ENCODE peak calls at places on chromosomes 6 and 20, in nine cellular contexts. A, K, Y, S, C, Z, O, V and X are unnamed samples.

GRCh38 chr6:149363154-149363553 is 36.9 kb upstream of the SUMO4 start:
- DNase-seq in A (no peak), K (no peak), Y (no peak), S (no peak), C (no peak), Z (no peak), O (no peak), V (no peak), X (no peak)

GRCh38 chr6:169097336-169098052 is 156.2 kb downstream of the THBS2 start:
- DNase-seq in A (peak), K (no peak), Y (no peak), S (no peak), C (no peak), Z (no peak), O (no peak), V (peak), X (no peak)

GRCh38 chr6:12163149-12163548 is 127.0 kb upstream of the EDN1 start:
- DNase-seq in A (no peak), K (peak), Y (no peak), S (no peak), C (no peak), Z (no peak), O (no peak), V (no peak), X (no peak)

GRCh38 chr6:20540683-20541082 is 6.4 kb downstream of the CDKAL1 start:
- DNase-seq in A (no peak), K (no peak), Y (no peak), S (no peak), C (no peak), Z (no peak), O (no peak), V (peak), X (no peak)

GRCh38 chr6:166633732-166634535 is 6.9 kb upstream of the RPS6KA2 start:
- DNase-seq in A (no peak), K (no peak), Y (no peak), S (no peak), C (no peak), Z (no peak), O (no peak), V (no peak), X (no peak)

GRCh38 chr6:116447496-116448011 is 13.6 kb upstream of the CALHM6 start:
- DNase-seq in A (no peak), K (no peak), Y (peak), S (no peak), C (no peak), Z (no peak), O (no peak), V (peak), X (no peak)

GRCh38 chr6:105780146-105780860 is 305.8 kb upstream of the PRDM1 start:
- DNase-seq in A (no peak), K (no peak), Y (no peak), S (no peak), C (no peak), Z (no peak), O (no peak), V (peak), X (no peak)

GRCh38 chr6:31402324-31403282 is 792 bp upstream of the MICA start:
- DNase-seq in A (no peak), K (peak), Y (no peak), S (no peak), C (no peak), Z (peak), O (no peak), V (no peak), X (peak)

GRCh38 chr6:7542065-7542877 is 800 bp downstream of the DSP start:
- DNase-seq in A (peak), K (no peak), Y (peak), S (peak), C (no peak), Z (peak), O (no peak), V (no peak), X (no peak)

GRCh38 chr6:105069821-105070445 is 109.9 kb downstream of the POPDC3 start:
- DNase-seq in A (no peak), K (no peak), Y (no peak), S (no peak), C (no peak), Z (no peak), O (no peak), V (no peak), X (no peak)

GRCh38 chr6:169897601-169898358 is 146.4 kb downstream of the ERMARD start:
- DNase-seq in A (no peak), K (no peak), Y (no peak), S (no peak), C (no peak), Z (no peak), O (no peak), V (no peak), X (no peak)

GRCh38 chr6:77619114-77619513 is 33.7 kb upstream of the MEI4 start:
- DNase-seq in A (no peak), K (no peak), Y (no peak), S (no peak), C (no peak), Z (no peak), O (no peak), V (no peak), X (no peak)

GRCh38 chr6:85449388-85449817 is 480 bp upstream of the NT5E start:
- DNase-seq in A (peak), K (no peak), Y (no peak), S (no peak), C (no peak), Z (no peak), O (no peak), V (peak), X (no peak)

GRCh38 chr6:43575105-43575771 is 600 bp downstream of the XPO5 start:
- DNase-seq in A (peak), K (no peak), Y (no peak), S (peak), C (peak), Z (peak), O (peak), V (peak), X (peak)

GRCh38 chr6:122042380-122042779 is 357.1 kb upstream of the HSF2 start:
- DNase-seq in A (no peak), K (no peak), Y (no peak), S (no peak), C (no peak), Z (no peak), O (no peak), V (no peak), X (no peak)

GRCh38 chr6:39251406-39251805 is 22.1 kb upstream of the KCNK5 start:
- DNase-seq in A (no peak), K (no peak), Y (no peak), S (no peak), C (no peak), Z (no peak), O (no peak), V (no peak), X (no peak)

GRCh38 chr6:157251565-157252247 is 71.6 kb downstream of the TMEM242 start:
- DNase-seq in A (no peak), K (no peak), Y (no peak), S (no peak), C (no peak), Z (no peak), O (no peak), V (no peak), X (no peak)

GRCh38 chr20:61965606-61966491 is 99.8 kb downstream of the TAF4 start:
- DNase-seq in A (no peak), K (no peak), Y (no peak), S (no peak), C (no peak), Z (no peak), O (no peak), V (no peak), X (no peak)

GRCh38 chr6:163539101-163539762 is 124.7 kb downstream of the QKI start:
- DNase-seq in A (no peak), K (no peak), Y (no peak), S (no peak), C (no peak), Z (no peak), O (no peak), V (no peak), X (no peak)

GRCh38 chr20:59829415-59830106 is 103.9 kb downstream of the SYCP2 start:
- DNase-seq in A (no peak), K (no peak), Y (no peak), S (no peak), C (no peak), Z (no peak), O (no peak), V (no peak), X (no peak)

GRCh38 chr6:128586095-128586494 is 65.7 kb upstream of the PTPRK start:
- DNase-seq in A (no peak), K (no peak), Y (no peak), S (no peak), C (no peak), Z (no peak), O (no peak), V (no peak), X (no peak)

GRCh38 chr20:51650685-51651134 is 108.2 kb upstream of the NFATC2 start:
- DNase-seq in A (no peak), K (no peak), Y (no peak), S (no peak), C (no peak), Z (no peak), O (no peak), V (peak), X (no peak)

GRCh38 chr20:58223358-58223941 is 5.0 kb downstream of the ANKRD60 start:
- DNase-seq in A (no peak), K (no peak), Y (no peak), S (no peak), C (no peak), Z (no peak), O (no peak), V (no peak), X (no peak)